ENCODE peak calls at places on chromosomes 13 and 19, in six cellular contexts. M is GM12878, Y is GM12892, D is K562, A is HepG2, J is H1. F is an unnamed sample.

GRCh38 chr13:100645382-100645781 is 29.2 kb downstream of the TMTC4 start:
- DNase-seq in M (no peak), Y (no peak), D (no peak), A (no peak), J (no peak), F (no peak)

GRCh38 chr13:111915104-111915551 is 151.8 kb upstream of the SOX1 start:
- DNase-seq in M (no peak), Y (no peak), D (no peak), A (no peak), J (peak), F (no peak)

GRCh38 chr13:110421696-110422395 is 114.8 kb downstream of the COL4A2 start:
- DNase-seq in M (no peak), Y (no peak), D (peak), A (no peak), J (no peak), F (no peak)

GRCh38 chr13:102608944-102609343 is 12.2 kb downstream of the TPP2 start:
- DNase-seq in M (no peak), Y (no peak), D (no peak), A (no peak), J (no peak), F (no peak)

GRCh38 chr19:55305491-55305890 is 19.6 kb downstream of the TMEM150B start:
- DNase-seq in M (no peak), Y (peak), D (peak), A (no peak), J (peak), F (peak)

GRCh38 chr19:55310498-55310897 is 14.6 kb downstream of the TMEM150B start:
- DNase-seq in M (no peak), Y (no peak), D (no peak), A (no peak), J (no peak), F (no peak)

GRCh38 chr13:19152403-19152802 is 29.2 kb downstream of the TUBA3C start:
- DNase-seq in M (no peak), Y (no peak), D (no peak), A (no peak), J (no peak), F (no peak)

GRCh38 chr19:18291019-18291524 is 9.7 kb upstream of the JUND start:
- DNase-seq in M (no peak), Y (no peak), D (peak), A (no peak), J (no peak), F (no peak)

GRCh38 chr13:75861786-75862185 is 225.7 kb downstream of the LMO7 start:
- DNase-seq in M (no peak), Y (no peak), D (no peak), A (no peak), J (no peak), F (no peak)

GRCh38 chr19:46124638-46125115 is at the start of gene IGFL3:
- DNase-seq in M (no peak), Y (no peak), D (no peak), A (no peak), J (no peak), F (no peak)

GRCh38 chr19:15919243-15919642 is 15.1 kb downstream of the CYP4F11 start:
- DNase-seq in M (no peak), Y (no peak), D (no peak), A (no peak), J (no peak), F (no peak)

GRCh38 chr19:29878973-29879654 is 62.9 kb upstream of the URI1 start:
- DNase-seq in M (no peak), Y (no peak), D (peak), A (peak), J (no peak), F (no peak)

GRCh38 chr13:98576215-98576945 is 527 bp downstream of the STK24 start:
- DNase-seq in M (no peak), Y (no peak), D (peak), A (no peak), J (no peak), F (peak)

GRCh38 chr19:49492573-49493411 is 3.4 kb upstream of the RPS11 start:
- DNase-seq in M (no peak), Y (no peak), D (peak), A (peak), J (peak), F (no peak)

DNA sequence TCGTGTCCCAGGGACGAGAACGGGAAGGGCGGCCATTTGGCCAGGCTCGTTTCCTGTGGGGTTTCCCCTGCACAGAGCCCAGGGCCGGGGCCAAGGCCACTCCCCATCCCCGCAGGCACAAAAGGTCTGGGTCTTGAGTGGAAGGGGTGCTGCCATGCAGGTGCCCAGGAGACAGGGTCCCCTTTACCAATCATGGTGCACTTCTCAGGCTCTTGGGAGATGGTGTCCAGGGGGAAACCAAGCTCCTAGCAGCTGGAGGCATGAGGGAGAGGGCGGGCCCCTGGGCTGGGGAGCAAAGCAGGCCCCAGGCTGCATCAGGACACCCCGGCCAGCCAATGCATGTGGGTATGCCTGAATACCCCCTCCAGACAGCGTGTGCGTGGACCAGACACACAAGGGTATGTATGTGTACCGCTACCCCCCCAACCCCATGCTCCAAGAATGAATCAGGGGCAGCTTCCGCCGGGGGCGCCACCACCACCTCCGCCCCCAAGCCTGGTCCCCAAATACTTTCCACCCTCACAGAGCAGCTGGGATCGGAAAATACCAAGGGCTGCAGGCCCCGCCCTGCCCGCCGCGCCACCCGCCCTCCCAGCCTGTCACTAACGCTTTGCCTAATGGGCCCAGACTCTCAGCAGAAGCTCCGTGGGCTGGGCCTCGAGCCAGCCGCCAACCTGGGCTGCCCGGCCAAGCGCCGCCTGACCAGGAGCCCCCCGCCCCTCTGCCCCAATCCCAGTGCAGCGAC is 37.6 kb upstream of the NANOS3 start:
- DNase-seq in M (peak), Y (peak), D (peak), A (no peak), J (peak), F (peak)
- TF ChIP-seq POLR2A in M (peak), Y (peak), D (peak), A (no peak), J (no peak), F (no peak)

DNA sequence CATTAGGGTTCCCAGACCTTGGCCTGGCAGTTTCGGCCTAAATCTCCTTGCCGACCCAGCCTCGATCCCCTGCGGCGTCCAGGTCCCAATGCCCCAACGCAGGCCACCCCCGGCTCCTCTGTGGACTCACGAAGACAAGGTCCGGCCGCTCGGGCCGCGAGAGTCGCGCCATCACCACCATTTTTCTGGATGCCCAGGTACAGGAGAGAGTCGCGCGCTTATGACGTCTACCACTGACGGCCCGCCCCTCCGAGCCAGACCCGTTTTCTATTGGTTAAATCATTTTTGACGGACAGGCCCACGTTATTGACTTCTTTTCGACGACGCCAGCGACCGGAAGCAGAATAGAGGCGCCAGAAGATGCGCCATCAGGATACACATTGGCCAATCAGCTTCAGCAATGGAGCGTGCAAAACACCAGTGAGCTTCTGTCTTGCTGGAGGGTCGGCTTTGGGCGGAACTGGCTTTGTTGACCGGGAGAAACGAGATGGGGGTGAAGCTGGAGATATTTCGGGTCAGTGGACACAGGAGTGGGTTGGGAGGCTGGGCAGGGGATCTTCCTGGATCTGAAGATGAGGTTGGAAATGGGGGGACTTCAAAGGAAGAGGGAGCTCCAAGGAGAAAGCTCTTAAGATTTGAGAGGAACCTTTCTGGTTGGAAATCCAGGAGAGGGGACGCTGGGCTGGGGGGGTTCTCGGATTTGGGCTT is at the start of the genes PET100 and XAB2:
- DNase-seq in M (peak), Y (peak), D (peak), A (peak), J (peak), F (peak)
- TF ChIP-seq POLR2AphosphoS5 in M (peak), Y (peak), D (peak), A (peak), J (peak), F (peak)

GRCh38 chr19:34082289-34083077 is 89.8 kb upstream of the LSM14A start:
- DNase-seq in M (no peak), Y (no peak), D (no peak), A (no peak), J (no peak), F (no peak)
- TF ChIP-seq TAF1 in M (no peak), Y (no peak), D (no peak), A (no peak), J (no peak), F (no peak)

GRCh38 chr19:1214862-1215731 is 9.5 kb downstream of the STK11 start:
- DNase-seq in M (no peak), Y (no peak), D (no peak), A (no peak), J (no peak), F (no peak)

GRCh38 chr19:1211494-1212234 is 6.1 kb downstream of the STK11 start:
- DNase-seq in M (no peak), Y (no peak), D (no peak), A (no peak), J (no peak), F (no peak)

GRCh38 chr19:1214299-1214861 is 8.8 kb downstream of the STK11 start:
- DNase-seq in M (no peak), Y (no peak), D (no peak), A (no peak), J (no peak), F (no peak)

GRCh38 chr19:1216756-1217155 is 11.2 kb downstream of the STK11 start:
- DNase-seq in M (no peak), Y (no peak), D (no peak), A (no peak), J (no peak), F (no peak)

DNA sequence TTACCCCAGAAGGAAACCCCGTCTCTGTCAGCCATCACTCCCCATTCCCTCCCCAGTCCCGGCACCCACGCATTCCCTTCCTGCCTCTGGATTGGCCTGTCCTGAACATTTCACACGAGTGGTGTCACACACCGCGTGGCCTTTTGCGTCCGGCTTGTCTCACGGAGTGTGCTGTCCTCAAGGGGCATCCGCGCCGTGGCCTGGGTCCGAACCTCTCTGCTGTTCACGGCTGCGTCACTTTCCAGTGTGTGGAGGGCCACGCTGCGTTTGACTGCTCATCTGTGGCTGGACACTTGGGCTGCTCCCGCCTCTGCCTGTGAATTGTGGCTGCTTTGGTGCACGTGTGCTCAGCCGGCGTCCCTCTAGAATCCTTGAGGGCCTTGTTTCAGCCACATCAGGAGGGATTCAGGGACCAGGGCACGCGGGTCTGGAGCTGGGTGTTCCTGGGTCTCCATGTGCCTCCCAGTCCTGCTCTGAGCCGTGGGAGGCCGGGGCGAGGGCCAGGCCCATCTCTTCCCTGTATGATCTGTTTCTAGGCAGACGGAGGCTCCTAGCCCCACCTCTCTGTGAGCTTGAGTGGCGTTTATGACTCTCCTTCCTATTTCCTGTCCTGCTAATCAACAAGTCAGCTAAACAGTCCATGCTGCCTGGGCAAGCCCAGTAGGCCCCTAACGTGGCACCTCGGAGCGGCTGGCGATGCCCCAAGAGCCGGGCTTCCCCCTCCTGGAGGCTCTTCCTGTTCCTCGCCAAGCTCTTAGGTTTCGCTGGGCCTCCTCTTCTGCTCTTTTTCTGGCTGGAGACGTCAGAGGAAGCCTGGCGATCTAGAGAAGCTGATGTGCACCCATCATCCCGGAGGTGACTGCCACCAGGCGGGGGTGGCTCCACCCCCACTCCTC is 8.1 kb downstream of the STK11 start:
- DNase-seq in M (peak), Y (no peak), D (no peak), A (no peak), J (no peak), F (peak)
- TF ChIP-seq POLR2A in M (peak), Y (no peak), D (no peak), A (no peak), J (no peak), F (peak)

DNA sequence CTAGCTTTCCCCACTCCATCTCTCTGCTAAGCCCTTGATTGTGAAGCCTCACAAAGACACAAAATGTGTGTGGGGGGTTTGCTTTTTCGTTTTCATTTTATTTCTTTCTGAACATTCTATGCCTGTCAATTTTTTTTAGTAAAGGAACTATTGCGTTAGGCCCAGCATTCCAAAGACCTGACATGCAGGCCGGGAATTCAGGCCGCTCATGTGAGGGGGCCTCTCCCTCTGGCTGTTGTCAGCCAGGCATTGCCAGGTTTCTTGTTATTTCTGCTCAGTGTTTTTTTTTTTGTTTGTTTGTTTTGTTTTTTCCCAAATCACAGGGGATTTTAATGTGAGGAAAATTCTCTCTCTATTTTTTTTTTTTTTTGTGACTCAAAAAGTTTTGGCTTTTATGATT is 10.3 kb upstream of the MEDAG start:
- DNase-seq in M (no peak), Y (no peak), D (no peak), A (no peak), J (no peak), F (no peak)
- TF ChIP-seq POLR2AphosphoS5 in M (no peak), Y (no peak), D (no peak), A (no peak), J (no peak), F (no peak)

GRCh38 chr19:45076851-45077730 is 813 bp upstream of the ZNF296 start:
- DNase-seq in M (no peak), Y (no peak), D (peak), A (no peak), J (peak), F (no peak)

GRCh38 chr19:45075215-45076028 is 856 bp downstream of the ZNF296 start:
- DNase-seq in M (peak), Y (peak), D (peak), A (peak), J (peak), F (peak)

GRCh38 chr19:45078390-45079062 is 534 bp upstream of the GEMIN7 start:
- DNase-seq in M (no peak), Y (no peak), D (no peak), A (no peak), J (no peak), F (no peak)

GRCh38 chr19:45074744-45075143 is 1.5 kb downstream of the ZNF296 start:
- DNase-seq in M (no peak), Y (no peak), D (no peak), A (no peak), J (no peak), F (no peak)

DNA sequence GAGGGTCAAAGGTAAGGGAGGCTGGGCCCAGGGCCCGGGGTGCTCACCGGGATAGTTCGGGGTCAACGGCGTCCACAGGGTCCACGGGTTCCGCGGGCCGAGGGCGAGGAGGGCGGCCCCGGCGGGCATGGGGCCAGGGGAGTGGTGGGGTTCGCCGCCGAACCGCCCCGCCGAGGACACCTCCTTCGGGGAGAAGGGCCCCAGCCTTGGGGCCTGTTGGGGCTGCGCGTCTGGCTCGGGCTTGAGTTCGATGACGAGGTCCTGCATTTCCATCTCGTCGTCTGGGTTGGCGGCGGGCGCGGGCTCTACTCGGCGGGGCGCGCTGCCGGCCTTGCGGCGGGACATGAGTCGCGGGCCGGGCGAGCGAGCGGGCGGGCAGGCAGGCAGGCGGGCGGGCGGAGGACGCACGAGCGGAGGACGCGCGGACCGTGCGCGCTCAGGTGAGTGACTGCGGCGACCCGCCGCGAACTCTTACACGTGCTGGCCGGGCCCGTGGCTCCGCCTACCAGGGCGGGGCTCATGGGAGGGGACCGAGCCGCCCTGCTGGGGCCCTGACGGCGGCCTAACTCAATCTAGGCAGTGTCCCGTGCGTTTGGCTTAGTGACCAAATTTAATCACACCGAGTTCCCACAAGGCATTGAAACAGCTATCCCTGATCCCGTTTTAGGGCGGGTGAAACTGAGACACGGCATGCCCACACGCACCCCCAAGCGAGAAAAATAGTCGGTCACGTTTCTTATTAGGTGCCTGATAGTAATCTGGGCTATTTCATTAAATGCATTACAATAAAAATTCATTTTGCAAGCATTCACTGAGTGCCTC is at the start of gene ZNF296:
- DNase-seq in M (no peak), Y (peak), D (peak), A (peak), J (peak), F (peak)
- TF ChIP-seq TAF1 in M (peak), Y (peak), D (peak), A (peak), J (peak), F (peak)

DNA sequence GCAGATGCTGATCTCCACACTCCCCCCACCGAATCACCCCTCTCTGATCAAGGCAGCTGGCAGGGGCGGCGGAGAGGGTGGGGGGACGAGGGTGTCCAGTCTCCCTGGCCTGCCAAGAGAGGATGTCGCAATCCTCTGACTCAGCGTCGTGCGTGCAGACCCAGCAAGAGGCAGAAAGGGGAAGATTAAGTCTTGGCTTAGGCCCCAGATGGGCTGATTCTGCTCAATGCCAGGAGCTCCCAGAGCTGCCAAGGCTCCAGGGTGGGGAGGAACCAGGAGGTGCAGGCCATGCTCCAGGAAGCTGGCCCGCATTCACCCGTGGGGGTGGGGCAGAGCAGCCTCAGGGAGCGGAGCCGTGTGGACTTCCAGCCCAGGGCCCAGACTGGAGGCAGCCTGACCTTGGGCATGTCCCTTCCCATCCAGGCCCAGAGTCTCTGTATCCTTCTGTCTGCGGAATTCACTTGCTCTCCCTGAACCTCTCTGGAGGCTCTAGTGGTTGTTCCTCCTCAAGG is 6.6 kb upstream of the BCL3 start:
- DNase-seq in M (no peak), Y (no peak), D (peak), A (peak), J (no peak), F (no peak)
- TF ChIP-seq POLR2A in M (no peak), Y (no peak), D (no peak), A (no peak), J (no peak), F (no peak)